ENCODE peak calls at places on chromosome X, in five cellular contexts. U, A, S, Y and L are unnamed samples.

GRCh38 chrX:49748211-49748956 is 52.6 kb upstream of the PAGE1 start:
- DNase-seq in Y (no peak), U (no peak), A (no peak), S (no peak), L (no peak)

GRCh38 chrX:85992811-85993229 is 54.5 kb downstream of the CHM start:
- DNase-seq in Y (no peak), U (no peak), S (no peak), A (no peak), L (no peak)

GRCh38 chrX:109872021-109872730 is 130.7 kb upstream of the TMEM164 start:
- DNase-seq in U (no peak), Y (no peak), S (no peak), A (no peak), L (no peak)

GRCh38 chrX:153970398-153971123 is 1.1 kb downstream of the HCFC1 start:
- DNase-seq in Y (peak; percentile 79), U (peak; percentile 73), A (no peak), S (peak; percentile 70), L (no peak)

GRCh38 chrX:129981207-129981553 is 1.3 kb upstream of the BCORL1 start:
- DNase-seq in U (no peak), A (no peak), S (no peak), Y (no peak), L (no peak)

GRCh38 chrX:133265331-133265730 is 47.2 kb upstream of the TFDP3 start:
- DNase-seq in Y (peak; percentile 98), S (no peak), U (no peak), A (no peak), L (no peak)

GRCh38 chrX:110180176-110180927 is 137.5 kb downstream of the AMMECR1 start:
- DNase-seq in Y (peak; percentile 48), S (no peak), U (peak; percentile 48), A (no peak), L (peak; percentile 59)

GRCh38 chrX:26192204-26192603 is at the start of gene MAGEB6:
- DNase-seq in A (no peak), U (no peak), Y (no peak), S (no peak), L (no peak)

GRCh38 chrX:50167366-50167765 is 33.4 kb downstream of the AKAP4 start:
- DNase-seq in U (no peak), Y (no peak), A (no peak), S (no peak), L (no peak)

GRCh38 chrX:69179380-69179911 is 14.2 kb upstream of the PJA1 start:
- DNase-seq in Y (peak; percentile 83), S (peak; percentile 1), A (no peak), U (peak; percentile 43), L (peak; percentile 75)

GRCh38 chrX:128106630-128107029 is 54.4 kb upstream of the ACTRT1 start:
- DNase-seq in A (no peak), U (no peak), S (no peak), Y (peak; percentile 24), L (no peak)

GRCh38 chrX:41033299-41033698 is 51.9 kb upstream of the USP9X start:
- DNase-seq in S (no peak), A (no peak), Y (no peak), U (no peak), L (no peak)

GRCh38 chrX:119266364-119266995 is 30.4 kb downstream of the PGRMC1 start:
- DNase-seq in Y (peak; percentile 13), U (no peak), A (no peak), S (peak; percentile 32), L (peak; percentile 30)

GRCh38 chrX:42714981-42715688 is 62.8 kb downstream of the PPP1R2C start:
- DNase-seq in Y (peak; percentile 83), S (peak; percentile 58), A (no peak), U (no peak), L (peak; percentile 26)

GRCh38 chrX:26254436-26254835 is 38.5 kb downstream of the MAGEB5 start:
- DNase-seq in A (no peak), U (no peak), S (no peak), Y (no peak), L (no peak)

GRCh38 chrX:46574337-46574940 is 874 bp downstream of the CHST7 start:
- DNase-seq in U (peak; percentile 40), A (no peak), S (no peak), Y (peak; percentile 67), L (no peak)